ENCODE peak calls at places on chromosome 3, in nine cellular contexts. C, I, A, N, J, L, Y, G and X are unnamed samples. For H3K4me1, the result is how much of the 10 kb centered on the place peaks cover.

GRCh38 chr3:17747184-17747889 is 4.9 kb upstream of the TBC1D5 start:
- DNase-seq in C (no peak), I (no peak), A (no peak), N (no peak), J (no peak), L (no peak), Y (no peak), G (no peak), X (no peak)

GRCh38 chr3:64995857-64996564 is 308.2 kb upstream of the ADAMTS9 start:
- DNase-seq in C (no peak), I (no peak), A (peak), N (peak), J (no peak), L (no peak), Y (no peak), G (no peak), X (no peak)

GRCh38 chr3:152183473-152183872 is 85.3 kb upstream of the MBNL1 start:
- DNase-seq in C (peak), I (no peak), A (peak), N (peak), J (peak), L (no peak), Y (no peak), G (no peak), X (peak)

GRCh38 chr3:113659121-113659531 is 37.3 kb downstream of the USF3 start:
- DNase-seq in C (no peak), I (no peak), A (no peak), N (no peak), J (no peak), L (no peak), Y (no peak), G (no peak), X (no peak)

GRCh38 chr3:77247063-77247462 is 207.2 kb downstream of the ROBO2 start:
- DNase-seq in C (no peak), I (no peak), A (no peak), N (no peak), J (no peak), L (no peak), Y (no peak), G (no peak), X (no peak)

GRCh38 chr3:192817053-192817452 is 89.7 kb upstream of the FGF12 start:
- DNase-seq in C (no peak), I (no peak), A (no peak), N (no peak), J (no peak), L (no peak), Y (no peak), G (no peak), X (no peak)

GRCh38 chr3:58497074-58497473 is 5.2 kb downstream of the KCTD6 start:
- DNase-seq in C (peak), I (no peak), A (no peak), N (peak), J (no peak), L (no peak), Y (no peak), G (no peak), X (no peak)

GRCh38 chr3:44890852-44891251 is 16.4 kb downstream of the TGM4 start:
- DNase-seq in C (no peak), I (no peak), A (no peak), N (no peak), J (no peak), L (no peak), Y (no peak), G (no peak), X (no peak)

GRCh38 chr3:184337315-184337714 is at the start of gene FAM131A:
- DNase-seq in C (no peak), I (no peak), A (peak), N (no peak), J (peak), L (peak), Y (peak), G (no peak), X (no peak)

GRCh38 chr3:195565716-195566115 is 18.0 kb downstream of the APOD start:
- DNase-seq in C (no peak), I (no peak), A (no peak), N (no peak), J (no peak), L (no peak), Y (no peak), G (no peak), X (no peak)

DNA sequence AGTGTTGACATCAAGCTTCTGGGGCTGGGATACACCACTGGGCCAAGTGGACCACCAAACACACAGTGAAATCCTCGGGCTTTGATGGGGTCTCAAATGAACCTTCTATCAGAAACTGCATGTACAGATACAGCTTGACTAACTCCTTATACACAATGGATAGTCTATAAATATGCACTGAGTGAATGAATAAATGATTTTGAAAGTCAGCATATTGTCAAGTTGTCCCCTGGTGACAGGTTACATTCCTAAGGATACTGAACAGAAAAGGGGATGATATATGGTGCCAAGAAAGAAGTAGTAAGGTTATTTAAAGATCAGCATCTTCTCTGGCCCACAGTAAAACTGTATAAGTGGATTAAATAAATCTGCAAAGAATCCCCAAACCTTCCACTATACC is 159.4 kb upstream of the SLC2A2 start:
- DNase-seq in C (no peak), I (no peak), A (no peak), N (no peak), J (no peak), L (no peak), Y (no peak), G (no peak), X (no peak)
- H3K4me3 ChIP-seq in C (no peak), I (no peak), A (no peak), N (no peak), J (no peak), L (no peak), Y (no peak), G (no peak), X (no peak)

DNA sequence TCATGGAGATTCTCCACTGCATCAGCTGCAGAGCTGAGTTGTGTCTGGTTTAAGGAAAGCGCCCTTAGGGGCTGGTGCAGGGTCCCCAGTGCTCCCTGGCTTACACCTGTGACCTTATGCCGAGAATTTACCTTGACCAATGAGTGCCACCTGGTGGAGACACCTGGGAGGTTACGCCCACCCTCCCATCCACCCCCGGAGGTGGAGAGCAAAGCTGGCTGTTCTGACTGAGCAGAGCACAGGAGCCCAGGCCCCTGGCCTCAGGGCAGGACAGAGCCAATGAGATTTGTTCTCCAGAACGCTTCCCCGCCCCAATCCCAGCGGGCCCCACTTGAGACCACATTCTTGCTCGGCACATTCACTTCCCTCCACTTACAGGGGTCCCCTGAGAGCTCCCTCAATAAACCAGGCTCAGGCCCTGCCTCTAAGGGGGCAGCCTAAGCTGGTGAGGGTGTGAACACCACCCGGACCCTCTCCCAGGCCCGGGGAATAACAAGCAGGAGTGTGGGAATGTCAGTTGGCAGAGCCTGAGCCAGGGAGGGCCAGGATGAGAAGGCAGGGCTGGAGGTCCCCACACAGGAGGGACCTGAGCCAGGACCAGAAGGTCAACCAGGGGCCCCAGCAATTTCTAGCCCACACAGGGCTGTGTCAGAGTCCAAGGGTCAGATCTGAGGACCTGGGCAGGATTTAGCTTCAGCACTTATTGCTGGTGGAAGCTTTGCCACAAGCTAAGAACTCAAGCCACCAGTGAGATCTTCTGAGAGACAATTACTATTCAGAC is 117.1 kb downstream of the TPRA1 start:
- DNase-seq in C (peak), I (no peak), A (no peak), N (no peak), J (no peak), L (no peak), Y (no peak), G (no peak), X (no peak)
- TF ChIP-seq CTCF in C (peak), I (no peak), A (peak), N (no peak), J (no peak), L (peak), Y (no peak), G (peak), X (no peak)

DNA sequence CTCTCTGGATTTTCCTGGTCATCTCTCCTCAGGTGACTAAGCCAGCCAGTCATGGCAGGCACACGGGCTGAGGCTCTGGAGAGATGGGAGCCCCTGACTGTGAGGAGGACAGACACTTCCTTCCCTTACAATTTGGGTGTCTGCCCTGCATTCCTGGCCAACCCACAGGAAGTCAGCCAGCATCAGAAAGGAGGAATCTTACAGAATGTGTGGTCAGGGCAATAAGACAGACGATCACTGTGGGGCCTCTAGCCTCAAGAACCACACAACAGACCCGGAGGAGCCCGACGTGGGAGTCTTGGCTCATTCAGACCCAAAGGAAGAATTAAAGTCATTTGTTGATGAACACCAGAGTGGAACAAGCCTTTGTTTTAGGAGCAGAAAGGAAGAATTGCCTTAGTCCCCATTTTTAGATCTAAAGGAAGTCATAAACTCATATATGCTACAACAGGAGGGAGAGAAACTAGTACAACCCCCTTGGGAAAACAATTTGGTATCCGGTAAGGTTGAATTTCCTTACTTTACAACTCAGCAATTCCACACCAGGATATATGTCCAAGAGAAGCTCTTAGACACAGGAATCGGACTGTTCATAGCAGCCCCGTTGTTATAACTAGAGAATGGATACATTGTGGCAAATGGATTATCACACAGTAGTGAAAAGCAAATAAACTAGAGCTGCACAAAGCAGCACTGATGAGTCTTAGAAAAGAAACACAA is 62.2 kb downstream of the ABTB1 start:
- DNase-seq in C (no peak), I (no peak), A (peak), N (peak), J (peak), L (no peak), Y (no peak), G (no peak), X (no peak)
- H3K4me1 ChIP-seq in C (under half), I (under half), A (under half), N (under half), J (half or more), L (under half), Y (half or more), G (under half), X (under half)

GRCh38 chr3:171058058-171058457 is 31.5 kb upstream of the SLC2A2 start:
- DNase-seq in C (no peak), I (no peak), A (peak), N (no peak), J (no peak), L (no peak), Y (no peak), G (no peak), X (no peak)
- H3K4me3 ChIP-seq in C (no peak), I (no peak), A (no peak), N (no peak), J (no peak), L (no peak), Y (no peak), G (no peak), X (no peak)

GRCh38 chr3:141487419-141488345 is 855 bp downstream of the RASA2 start:
- DNase-seq in C (peak), I (peak), A (peak), N (peak), J (peak), L (peak), Y (no peak), G (peak), X (peak)
- TF ChIP-seq CTCF in C (no peak), I (no peak), A (no peak), N (no peak), J (no peak), L (no peak), Y (no peak), G (no peak), X (no peak)

GRCh38 chr3:66397745-66398144 is 103.1 kb downstream of the LRIG1 start:
- DNase-seq in C (no peak), I (no peak), A (peak), N (no peak), J (no peak), L (peak), Y (no peak), G (no peak), X (no peak)
- H3K4me1 ChIP-seq in C (under half), I (under half), A (under half), N (under half), J (under half), L (under half), Y (half or more), G (under half), X (under half)

DNA sequence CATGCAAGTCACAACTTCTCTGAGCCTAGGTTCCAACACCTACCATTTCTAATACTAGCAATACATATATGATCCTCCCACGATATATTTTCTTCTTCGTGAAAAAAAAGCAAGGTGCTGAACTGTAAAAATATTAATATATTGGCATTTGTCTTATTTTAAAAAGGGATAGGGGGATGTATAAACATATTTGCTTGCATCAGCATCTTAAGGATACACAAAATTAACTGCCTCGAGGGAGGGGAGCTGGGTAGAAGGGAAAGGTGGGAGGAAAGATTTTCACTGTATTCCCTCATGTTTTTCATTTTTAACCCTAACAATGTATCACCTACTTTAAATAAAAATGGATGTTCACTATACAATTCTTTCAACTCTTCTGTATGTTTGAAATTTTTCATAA is 1.3 kb downstream of the HACD2 start:
- DNase-seq in C (no peak), I (no peak), A (no peak), N (no peak), J (no peak), L (no peak), Y (no peak), G (no peak), X (no peak)
- H3K4me3 ChIP-seq in C (peak), I (no peak), A (peak), N (no peak), J (no peak), L (peak), Y (no peak), G (peak), X (no peak)

GRCh38 chr3:155683321-155683720 is 61.5 kb downstream of the PLCH1 start:
- DNase-seq in C (no peak), I (no peak), A (no peak), N (no peak), J (no peak), L (no peak), Y (no peak), G (no peak), X (no peak)
- TF ChIP-seq CTCF in C (no peak), I (no peak), A (no peak), N (no peak), J (no peak), L (no peak), Y (no peak), G (no peak), X (no peak)

GRCh38 chr3:189779166-189779565 is 148.0 kb downstream of the TP63 start:
- DNase-seq in C (peak), I (no peak), A (no peak), N (no peak), J (no peak), L (no peak), Y (no peak), G (no peak), X (no peak)
- H3K4me1 ChIP-seq in C (under half), I (under half), A (under half), N (under half), J (under half), L (under half), Y (under half), G (under half), X (under half)

DNA sequence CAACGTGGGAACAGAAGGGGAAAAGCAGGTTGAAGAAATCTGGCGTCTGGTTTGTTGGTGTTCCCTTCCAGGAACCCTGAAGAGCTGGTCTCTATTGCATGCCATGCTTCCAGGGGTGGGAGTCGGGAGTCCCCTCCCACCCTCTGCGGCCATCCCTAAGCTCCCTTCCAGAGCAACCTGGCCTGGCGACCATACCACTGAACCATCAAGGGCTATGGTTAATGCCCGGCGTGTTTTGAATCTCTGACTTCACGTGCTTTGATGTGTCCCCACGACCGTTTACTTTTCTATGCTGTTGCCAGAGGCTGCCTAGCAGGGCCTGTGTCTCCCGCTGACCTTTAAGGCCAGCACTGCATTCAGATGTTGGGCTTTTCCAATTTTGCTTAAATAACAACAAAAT is 696 bp upstream of the SNRK start:
- DNase-seq in C (peak), I (no peak), A (no peak), N (peak), J (no peak), L (no peak), Y (no peak), G (no peak), X (no peak)
- H3K4me3 ChIP-seq in C (peak), I (no peak), A (peak), N (peak), J (no peak), L (peak), Y (peak), G (peak), X (peak)